ENCODE peak calls at places on chromosomes 4 and X, in eight cellular contexts. X is smooth muscle cell of the brain vasculature, A is amniotic stem cell, I is activated T-cell treated with anti-CD3 and anti-CD28 coated beads for 1 hour, M is pons, K is amniotic epithelial cell, G is lung microvascular endothelial cell, Z is fibroblast of lung. B is an unnamed sample.

GRCh38 chr4:96593422-96593821 is 753.5 kb downstream of the PDHA2 start:
- DNase-seq in X (no peak), A (no peak), I (no peak), M (no peak), K (no peak), G (no peak), Z (peak), B (no peak)

GRCh38 chrX:73581002-73581628 is 18.1 kb downstream of the CHIC1 start:
- DNase-seq in X (no peak), A (no peak), I (no peak), M (peak), K (peak), G (no peak), Z (no peak), B (no peak)

GRCh38 chr4:72567821-72568620 is 1.0 kb downstream of the ADAMTS3 start:
- DNase-seq in X (peak), A (peak), I (no peak), M (peak), K (peak), G (peak), Z (peak), B (no peak)

GRCh38 chr4:87239821-87240220 is 19.4 kb upstream of the KLHL8 start:
- DNase-seq in X (no peak), A (no peak), I (no peak), M (no peak), K (no peak), G (no peak), Z (peak), B (no peak)

GRCh38 chr4:185865901-185866328 is 53.9 kb upstream of the SORBS2 start:
- DNase-seq in X (no peak), A (no peak), I (no peak), M (no peak), K (peak), G (no peak), Z (peak), B (no peak)

GRCh38 chrX:50202539-50202938 is 1.7 kb upstream of the AKAP4 start:
- DNase-seq in X (no peak), A (no peak), I (no peak), M (no peak), K (peak), G (no peak), Z (no peak), B (no peak)

GRCh38 chrX:49079489-49080428 is at the start of gene WDR45:
- DNase-seq in X (no peak), A (peak), I (peak), M (peak), K (peak), G (peak), Z (peak), B (peak)

GRCh38 chr4:56764775-56765174 is 56.7 kb downstream of the SPINK2 start:
- DNase-seq in X (no peak), A (no peak), I (no peak), M (no peak), K (peak), G (no peak), Z (peak), B (no peak)

GRCh38 chrX:64184396-64184795 is 21.1 kb downstream of the AMER1 start:
- DNase-seq in X (no peak), A (no peak), I (no peak), M (no peak), K (no peak), G (no peak), Z (no peak), B (no peak)

GRCh38 chrX:24412637-24413363 is 52.3 kb upstream of the PDK3 start:
- DNase-seq in X (no peak), A (no peak), I (no peak), M (no peak), K (no peak), G (no peak), Z (peak), B (no peak)

GRCh38 chr4:42761804-42762203 is 104.9 kb upstream of the ATP8A1 start:
- DNase-seq in X (no peak), A (no peak), I (no peak), M (no peak), K (no peak), G (no peak), Z (no peak), B (no peak)

GRCh38 chr4:57099363-57099762 is 10.8 kb downstream of the IGFBP7 start:
- DNase-seq in X (no peak), A (no peak), I (no peak), M (no peak), K (no peak), G (no peak), Z (no peak), B (no peak)

GRCh38 chr4:1325176-1325480 is 21.9 kb upstream of the UVSSA start:
- DNase-seq in X (no peak), A (no peak), I (no peak), M (no peak), K (no peak), G (no peak), Z (no peak), B (no peak)

GRCh38 chrX:115650916-115651315 is 89.9 kb downstream of the PLS3 start:
- DNase-seq in X (peak), A (peak), I (no peak), M (no peak), K (peak), G (peak), Z (peak), B (peak)

GRCh38 chr4:56210397-56210796 is 176.9 kb downstream of the AASDH start:
- DNase-seq in X (no peak), A (no peak), I (no peak), M (no peak), K (no peak), G (no peak), Z (no peak), B (no peak)

GRCh38 chrX:40470830-40471429 is 109.8 kb upstream of the ATP6AP2 start:
- DNase-seq in X (no peak), A (no peak), I (no peak), M (no peak), K (no peak), G (no peak), Z (peak), B (no peak)

GRCh38 chr4:119471259-119471658 is 149.3 kb upstream of the FABP2 start:
- DNase-seq in X (no peak), A (no peak), I (no peak), M (no peak), K (no peak), G (no peak), Z (no peak), B (no peak)

GRCh38 chrX:140343226-140343873 is 161.5 kb downstream of the SOX3 start:
- DNase-seq in X (no peak), A (no peak), I (no peak), M (no peak), K (no peak), G (peak), Z (peak), B (no peak)

GRCh38 chr4:10620935-10621488 is 63.6 kb downstream of the CLNK start:
- DNase-seq in X (no peak), A (no peak), I (no peak), M (no peak), K (no peak), G (no peak), Z (no peak), B (no peak)

GRCh38 chr4:159024266-159024665 is 78.6 kb upstream of the RAPGEF2 start:
- DNase-seq in X (no peak), A (no peak), I (no peak), M (no peak), K (no peak), G (no peak), Z (no peak), B (no peak)

GRCh38 chrX:63506320-63506719 is 155.2 kb upstream of the SPIN4 start:
- DNase-seq in X (no peak), A (no peak), I (no peak), M (peak), K (peak), G (peak), Z (peak), B (peak)

GRCh38 chr4:75724867-75725724 is 719 bp downstream of the USO1 start:
- DNase-seq in X (no peak), A (peak), I (peak), M (peak), K (peak), G (peak), Z (peak), B (peak)

GRCh38 chr4:80202784-80203553 is 5.7 kb downstream of the PRDM8 start:
- DNase-seq in X (no peak), A (no peak), I (peak), M (no peak), K (no peak), G (peak), Z (peak), B (peak)

GRCh38 chr4:173211838-173212237 is 43.2 kb downstream of the GALNT7 start:
- DNase-seq in X (no peak), A (no peak), I (no peak), M (no peak), K (peak), G (peak), Z (peak), B (no peak)

GRCh38 chr4:183722738-183723560 is 63.9 kb downstream of the TRAPPC11 start:
- DNase-seq in X (no peak), A (peak), I (peak), M (no peak), K (peak), G (peak), Z (peak), B (peak)

GRCh38 chr4:69731261-69731660 is 29.2 kb downstream of the SULT1B1 start:
- DNase-seq in X (no peak), A (no peak), I (no peak), M (no peak), K (no peak), G (peak), Z (no peak), B (no peak)

GRCh38 chr4:152206646-152207435 is 329.1 kb downstream of the FBXW7 start:
- DNase-seq in X (no peak), A (no peak), I (no peak), M (no peak), K (no peak), G (no peak), Z (peak), B (no peak)

GRCh38 chr4:86653237-86653865 is 59.2 kb downstream of the PTPN13 start:
- DNase-seq in X (no peak), A (no peak), I (no peak), M (no peak), K (no peak), G (peak), Z (no peak), B (peak)

GRCh38 chrX:153684447-153685178 is 3.1 kb upstream of the SLC6A8 start:
- DNase-seq in X (no peak), A (no peak), I (no peak), M (no peak), K (no peak), G (no peak), Z (no peak), B (no peak)

GRCh38 chr4:119517361-119518229 is 111.0 kb downstream of the PDE5A start:
- DNase-seq in X (no peak), A (no peak), I (no peak), M (peak), K (peak), G (no peak), Z (peak), B (no peak)

GRCh38 chr4:102537280-102537679 is 36.1 kb downstream of the NFKB1 start:
- DNase-seq in X (no peak), A (no peak), I (no peak), M (no peak), K (no peak), G (no peak), Z (peak), B (no peak)

GRCh38 chrX:42247241-42247640 is 323.9 kb upstream of the CASK start:
- DNase-seq in X (no peak), A (no peak), I (no peak), M (no peak), K (peak), G (no peak), Z (peak), B (no peak)

GRCh38 chr4:25347971-25348370 is 29.1 kb upstream of the ANAPC4 start:
- DNase-seq in X (no peak), A (no peak), I (no peak), M (no peak), K (no peak), G (no peak), Z (no peak), B (no peak)

GRCh38 chrX:153816821-153817220 is 13.5 kb downstream of the PDZD4 start:
- DNase-seq in X (no peak), A (no peak), I (peak), M (no peak), K (no peak), G (peak), Z (no peak), B (no peak)

GRCh38 chrX:154019633-154020499 is at the start of gene IRAK1:
- DNase-seq in X (no peak), A (peak), I (peak), M (no peak), K (peak), G (peak), Z (peak), B (peak)

GRCh38 chr4:3122081-3122563 is 47.6 kb downstream of the HTT start:
- DNase-seq in X (no peak), A (no peak), I (no peak), M (no peak), K (peak), G (peak), Z (peak), B (no peak)

B was measured in AML-193.